ENCODE peak calls at places on chromosomes 3 and 15, in nine cellular contexts. C is uterus; F is CD8-positive, alpha-beta T cell; D is SJSA1; E is cardiac muscle cell; O is IMR-90; R is upper lobe of right lung; J is adipocyte; H is aorta. G is an unnamed sample.
A peak's percentile ranks its signal among the peaks of the same experiment; 100 is the strongest.

GRCh38 chr3:56422316-56422715 is 46.0 kb downstream of the ERC2 start:
- DNase-seq in C (no peak), F (no peak), D (no peak), E (no peak), O (no peak), R (no peak), J (no peak), H (no peak), G (no peak)

GRCh38 chr3:45225465-45226205 is 452 bp downstream of the TMEM158 start:
- DNase-seq in C (no peak), F (peak; percentile 45), D (peak; percentile 20), E (peak; percentile 64), O (no peak), R (peak; percentile 67), J (peak; percentile 65), H (peak; percentile 80), G (peak; percentile 35)

GRCh38 chr3:58452176-58452575 is 18.5 kb upstream of the PDHB start:
- DNase-seq in C (no peak), F (no peak), D (no peak), E (no peak), O (no peak), R (no peak), J (no peak), H (no peak), G (no peak)

GRCh38 chr15:100595964-100596363 is 6.0 kb downstream of the LINS1 start:
- DNase-seq in C (no peak), F (no peak), D (no peak), E (no peak), O (no peak), R (no peak), J (no peak), H (no peak), G (no peak)

GRCh38 chr3:171204942-171205341 is 178.4 kb upstream of the SLC2A2 start:
- DNase-seq in C (no peak), F (no peak), D (no peak), E (no peak), O (no peak), R (no peak), J (no peak), H (no peak), G (no peak)

GRCh38 chr3:192422321-192422997 is 304.9 kb downstream of the FGF12 start:
- DNase-seq in C (no peak), F (no peak), D (no peak), E (no peak), O (no peak), R (no peak), J (no peak), H (no peak), G (no peak)

GRCh38 chr3:170802164-170803151 is 67.5 kb downstream of the RPL22L1 start:
- DNase-seq in C (peak; percentile 41), F (no peak), D (peak; percentile 97), E (no peak), O (peak; percentile 99), R (no peak), J (peak; percentile 94), H (no peak), G (peak; percentile 79)

GRCh38 chr3:147680820-147681488 is 271.8 kb downstream of the ZIC1 start:
- DNase-seq in C (no peak), F (no peak), D (no peak), E (peak; percentile 87), O (peak; percentile 0), R (no peak), J (no peak), H (no peak), G (no peak)

GRCh38 chr15:47466357-47466756 is 250.9 kb upstream of the SEMA6D start:
- DNase-seq in C (no peak), F (no peak), D (peak; percentile 54), E (no peak), O (peak; percentile 90), R (no peak), J (peak; percentile 16), H (no peak), G (no peak)

GRCh38 chr15:75676688-75677475 is 29.2 kb downstream of the SNX33 start:
- DNase-seq in C (no peak), F (no peak), D (no peak), E (no peak), O (no peak), R (no peak), J (no peak), H (no peak), G (no peak)

GRCh38 chr3:143123353-143123974 is 3.9 kb downstream of the CHST2 start:
- DNase-seq in C (no peak), F (no peak), D (no peak), E (no peak), O (no peak), R (no peak), J (no peak), H (no peak), G (no peak)

GRCh38 chr15:75900577-75900976 is 3.1 kb upstream of the FBXO22 start:
- DNase-seq in C (no peak), F (no peak), D (no peak), E (no peak), O (no peak), R (no peak), J (no peak), H (no peak), G (no peak)

GRCh38 chr3:156530969-156531368 is 23.9 kb downstream of the SSR3 start:
- DNase-seq in C (no peak), F (no peak), D (no peak), E (no peak), O (no peak), R (no peak), J (no peak), H (no peak), G (no peak)

GRCh38 chr3:150703756-150704344 is at the start of gene ERICH6:
- DNase-seq in C (peak; percentile 91), F (peak; percentile 71), D (peak; percentile 83), E (peak; percentile 93), O (peak; percentile 85), R (peak; percentile 97), J (peak; percentile 97), H (peak; percentile 97), G (peak; percentile 96)

GRCh38 chr3:47850062-47850802 is 47.3 kb downstream of the DHX30 start:
- DNase-seq in C (no peak), F (no peak), D (peak; percentile 30), E (no peak), O (peak; percentile 49), R (no peak), J (peak; percentile 40), H (no peak), G (no peak)

GRCh38 chr3:73661262-73661661 is 36.5 kb upstream of the PDZRN3 start:
- DNase-seq in C (no peak), F (no peak), D (no peak), E (no peak), O (peak; percentile 98), R (no peak), J (peak; percentile 31), H (no peak), G (no peak)

DNA sequence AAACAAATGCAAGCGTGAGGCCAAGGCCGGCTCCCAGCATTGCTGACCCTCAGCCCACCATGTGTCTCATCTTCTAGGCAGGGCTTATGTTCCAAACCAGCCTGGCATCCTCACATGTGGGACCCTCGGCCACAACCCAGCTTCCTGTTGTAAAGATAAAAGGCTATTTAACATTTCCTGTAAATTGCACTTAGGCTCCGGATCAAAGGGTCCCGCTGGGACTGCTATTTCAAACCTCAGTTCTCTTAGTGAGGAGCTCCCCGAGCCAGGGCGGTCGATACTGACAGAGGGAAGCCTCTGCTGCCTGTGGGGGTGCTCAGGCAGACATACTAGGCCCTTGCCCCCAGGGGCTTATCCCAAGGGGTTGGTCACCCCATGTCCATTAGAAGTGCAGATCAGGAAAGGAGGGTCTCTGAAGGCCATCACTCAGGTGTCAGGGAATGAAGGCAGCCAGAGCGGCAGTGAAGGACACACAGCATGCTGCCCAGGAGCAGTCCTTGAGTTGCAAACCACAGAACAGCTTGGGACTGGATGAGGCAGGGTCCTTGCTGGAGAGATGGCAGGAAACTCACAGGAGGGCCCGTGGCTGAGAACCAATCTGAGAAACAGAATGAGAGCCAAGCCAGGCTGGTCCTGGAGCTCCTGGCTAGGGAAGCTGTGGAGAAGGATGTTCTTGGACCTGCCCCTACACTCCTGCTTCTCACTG is 239.9 kb downstream of the TLE3 start:
- DNase-seq in C (no peak), F (peak; percentile 27), D (peak; percentile 14), E (no peak), O (no peak), R (no peak), J (no peak), H (no peak), G (no peak)
- H3K27me3 ChIP-seq in C (no peaks in the 10 kb centered on the region), F (no peaks in the 10 kb centered on the region), D (no peaks in the 10 kb centered on the region), E (no peaks in the 10 kb centered on the region), O (no peaks in the 10 kb centered on the region), R (no peaks in the 10 kb centered on the region), J (peaks cover 21% of the 10 kb centered on the region), H (no peaks in the 10 kb centered on the region), G (no peaks in the 10 kb centered on the region)

GRCh38 chr15:34329006-34329405 is 8.6 kb downstream of the SLC12A6 start:
- DNase-seq in C (no peak), F (no peak), D (no peak), E (no peak), O (no peak), R (no peak), J (no peak), H (no peak), G (no peak)

GRCh38 chr15:34324933-34325332 is 12.6 kb downstream of the SLC12A6 start:
- DNase-seq in C (no peak), F (no peak), D (no peak), E (no peak), O (no peak), R (no peak), J (no peak), H (no peak), G (no peak)

GRCh38 chr15:34330279-34330678 is 7.3 kb downstream of the SLC12A6 start:
- DNase-seq in C (no peak), F (no peak), D (no peak), E (no peak), O (no peak), R (no peak), J (no peak), H (no peak), G (no peak)

GRCh38 chr15:34325368-34325767 is 12.2 kb downstream of the SLC12A6 start:
- DNase-seq in C (no peak), F (no peak), D (no peak), E (no peak), O (no peak), R (no peak), J (no peak), H (no peak), G (no peak)

GRCh38 chr15:34327906-34328305 is 9.7 kb downstream of the SLC12A6 start:
- DNase-seq in C (no peak), F (no peak), D (no peak), E (no peak), O (no peak), R (no peak), J (no peak), H (no peak), G (no peak)
- H3K4me3 ChIP-seq in C (no peak overlapping the region), F (no peak overlapping the region), D (no peak overlapping the region), E (no peak overlapping the region), O (no peak overlapping the region), R (no peak overlapping the region), J (no peak overlapping the region), H (no peak overlapping the region), G (no peak overlapping the region)

GRCh38 chr15:65416845-65417416 is 5.8 kb downstream of the IGDCC4 start:
- DNase-seq in C (peak; percentile 83), F (no peak), D (no peak), E (no peak), O (peak; percentile 33), R (no peak), J (no peak), H (no peak), G (peak; percentile 15)
- H3K27me3 ChIP-seq in C (no peaks in the 10 kb centered on the region), F (peaks cover 10% of the 10 kb centered on the region), D (peaks cover 3% of the 10 kb centered on the region), E (peaks cover 10% of the 10 kb centered on the region), O (peaks cover 2% of the 10 kb centered on the region), R (peaks cover 28% of the 10 kb centered on the region), J (peaks cover 50% of the 10 kb centered on the region), H (no peaks in the 10 kb centered on the region), G (no peaks in the 10 kb centered on the region)

GRCh38 chr15:76996526-76997401 is 1.8 kb downstream of the PSTPIP1 start:
- DNase-seq in C (peak; percentile 26), F (peak; percentile 67), D (no peak), E (no peak), O (peak; percentile 27), R (peak; percentile 62), J (no peak), H (peak; percentile 84), G (peak; percentile 86)
- H3K4me3 ChIP-seq in C (no peak overlapping the region), F (peak overlapping the region; percentile 87), D (no peak overlapping the region), E (no peak overlapping the region), O (no peak overlapping the region), R (peak overlapping the region; percentile 42), J (no peak overlapping the region), H (no peak overlapping the region), G (no peak overlapping the region)